ENCODE peak calls at places on chromosomes 6 and 20, in five cellular contexts. B is fibroblast of pulmonary artery, R is adipocyte, J is cardiac muscle cell, Q is tibial artery. H is an unnamed sample.

GRCh38 chr6:37137201-37137880 is 32.6 kb upstream of the PIM1 start:
- DNase-seq in B (peak), R (peak), J (peak), Q (no peak), H (no peak)

GRCh38 chr20:57514273-57514751 is 10.6 kb downstream of the CTCFL start:
- DNase-seq in B (peak), R (peak), J (peak), Q (peak), H (peak)

GRCh38 chr20:14838663-14839650 is 501.5 kb upstream of the FLRT3 start:
- DNase-seq in B (no peak), R (peak), J (no peak), Q (no peak), H (no peak)

GRCh38 chr6:82385961-82386360 is 22.3 kb downstream of the TPBG start:
- DNase-seq in B (no peak), R (no peak), J (no peak), Q (no peak), H (no peak)

GRCh38 chr6:46490425-46491200 is 636 bp downstream of the RCAN2 start:
- DNase-seq in B (no peak), R (peak), J (peak), Q (peak), H (peak)

GRCh38 chr6:124958759-124959354 is 3.4 kb upstream of the RNF217 start:
- DNase-seq in B (peak), R (no peak), J (peak), Q (no peak), H (no peak)

GRCh38 chr20:62297449-62298227 is 5.2 kb upstream of the ADRM1 start:
- DNase-seq in B (no peak), R (no peak), J (no peak), Q (no peak), H (no peak)

GRCh38 chr6:51569594-51569993 is 517.8 kb downstream of the PKHD1 start:
- DNase-seq in B (no peak), R (no peak), J (no peak), Q (no peak), H (no peak)

GRCh38 chr6:154343473-154344308 is 12.9 kb downstream of the IPCEF1 start:
- DNase-seq in B (peak), R (peak), J (peak), Q (no peak), H (peak)

GRCh38 chr20:25282796-25283195 is 34.9 kb downstream of the PYGB start:
- DNase-seq in B (no peak), R (no peak), J (no peak), Q (peak), H (peak)

GRCh38 chr6:138953451-138953850 is 34.6 kb downstream of the REPS1 start:
- DNase-seq in B (no peak), R (no peak), J (peak), Q (no peak), H (no peak)

GRCh38 chr6:127566671-127567070 is 10.3 kb upstream of the C6orf58 start:
- DNase-seq in B (no peak), R (peak), J (no peak), Q (no peak), H (no peak)

GRCh38 chr6:118735320-118735719 is 83.9 kb upstream of the CEP85L start:
- DNase-seq in B (peak), R (no peak), J (peak), Q (no peak), H (no peak)

GRCh38 chr6:128491643-128492206 is 28.7 kb downstream of the PTPRK start:
- DNase-seq in B (peak), R (peak), J (peak), Q (no peak), H (no peak)

GRCh38 chr20:25072226-25072811 is 9.6 kb downstream of the VSX1 start:
- DNase-seq in B (peak), R (no peak), J (peak), Q (no peak), H (no peak)

GRCh38 chr6:1958257-1958656 is 287.1 kb downstream of the GMDS start:
- DNase-seq in B (no peak), R (no peak), J (no peak), Q (no peak), H (no peak)

GRCh38 chr6:157106487-157106886 is 216.8 kb downstream of the TMEM242 start:
- DNase-seq in B (peak), R (peak), J (no peak), Q (no peak), H (no peak)

GRCh38 chr20:5834436-5835005 is 84.3 kb downstream of the SHLD1 start:
- DNase-seq in B (no peak), R (no peak), J (no peak), Q (no peak), H (no peak)

GRCh38 chr20:19750907-19751636 is 7.0 kb upstream of the RIN2 start:
- DNase-seq in B (no peak), R (peak), J (no peak), Q (no peak), H (no peak)

DNA sequence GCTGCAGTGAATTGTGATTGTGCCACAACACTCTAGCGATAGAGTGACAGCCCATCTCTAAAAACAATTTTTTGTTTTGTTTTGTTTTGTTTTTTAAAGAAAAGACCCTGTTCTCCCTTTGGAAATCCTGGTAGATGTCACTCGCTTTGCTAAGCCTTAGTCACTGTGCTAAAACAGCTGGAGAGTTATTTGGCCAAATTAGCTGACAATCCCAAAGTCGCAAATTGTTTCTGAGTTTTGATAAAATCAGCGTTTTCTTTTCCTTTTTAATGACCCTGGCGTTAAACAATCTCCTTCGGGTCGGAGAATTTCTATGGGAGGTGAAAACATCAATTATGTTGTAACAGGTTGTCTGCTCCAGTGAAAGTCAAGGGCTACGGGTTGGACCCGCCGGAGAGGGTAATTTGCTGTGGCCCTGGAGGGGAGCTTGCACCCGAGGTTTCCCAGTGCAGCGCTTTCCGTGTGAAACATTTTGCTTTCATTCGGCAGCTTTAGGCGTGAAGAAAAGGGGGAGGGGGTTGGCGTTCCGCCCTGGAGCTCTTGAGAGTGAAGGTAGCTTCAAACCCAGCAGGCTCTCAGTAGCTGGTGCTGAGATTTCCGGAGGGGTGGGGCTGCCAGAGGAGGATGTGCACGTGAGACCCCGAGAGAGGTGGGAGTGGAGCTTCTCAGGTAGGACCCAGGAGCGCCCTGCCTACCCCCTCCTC is 296.6 kb downstream of the PHACTR1 start:
- DNase-seq in B (peak), R (no peak), J (peak), Q (no peak), H (peak)
- H3K4me3 ChIP-seq in B (peak), R (peak), J (peak), Q (peak), H (peak)

GRCh38 chr6:331622-332521 is 39.6 kb downstream of the DUSP22 start:
- DNase-seq in B (no peak), R (no peak), J (no peak), Q (no peak), H (no peak)

GRCh38 chr6:328924-329323 is 36.6 kb downstream of the DUSP22 start:
- DNase-seq in B (no peak), R (no peak), J (no peak), Q (no peak), H (no peak)

GRCh38 chr6:330948-331347 is 38.7 kb downstream of the DUSP22 start:
- DNase-seq in B (no peak), R (no peak), J (no peak), Q (no peak), H (no peak)

GRCh38 chr6:328184-328670 is 35.9 kb downstream of the DUSP22 start:
- DNase-seq in B (peak), R (peak), J (peak), Q (peak), H (no peak)

GRCh38 chr6:329888-330691 is 37.8 kb downstream of the DUSP22 start:
- DNase-seq in B (no peak), R (no peak), J (peak), Q (no peak), H (no peak)
- H3K4me3 ChIP-seq in B (no peak), R (no peak), J (no peak), Q (no peak), H (no peak)

DNA sequence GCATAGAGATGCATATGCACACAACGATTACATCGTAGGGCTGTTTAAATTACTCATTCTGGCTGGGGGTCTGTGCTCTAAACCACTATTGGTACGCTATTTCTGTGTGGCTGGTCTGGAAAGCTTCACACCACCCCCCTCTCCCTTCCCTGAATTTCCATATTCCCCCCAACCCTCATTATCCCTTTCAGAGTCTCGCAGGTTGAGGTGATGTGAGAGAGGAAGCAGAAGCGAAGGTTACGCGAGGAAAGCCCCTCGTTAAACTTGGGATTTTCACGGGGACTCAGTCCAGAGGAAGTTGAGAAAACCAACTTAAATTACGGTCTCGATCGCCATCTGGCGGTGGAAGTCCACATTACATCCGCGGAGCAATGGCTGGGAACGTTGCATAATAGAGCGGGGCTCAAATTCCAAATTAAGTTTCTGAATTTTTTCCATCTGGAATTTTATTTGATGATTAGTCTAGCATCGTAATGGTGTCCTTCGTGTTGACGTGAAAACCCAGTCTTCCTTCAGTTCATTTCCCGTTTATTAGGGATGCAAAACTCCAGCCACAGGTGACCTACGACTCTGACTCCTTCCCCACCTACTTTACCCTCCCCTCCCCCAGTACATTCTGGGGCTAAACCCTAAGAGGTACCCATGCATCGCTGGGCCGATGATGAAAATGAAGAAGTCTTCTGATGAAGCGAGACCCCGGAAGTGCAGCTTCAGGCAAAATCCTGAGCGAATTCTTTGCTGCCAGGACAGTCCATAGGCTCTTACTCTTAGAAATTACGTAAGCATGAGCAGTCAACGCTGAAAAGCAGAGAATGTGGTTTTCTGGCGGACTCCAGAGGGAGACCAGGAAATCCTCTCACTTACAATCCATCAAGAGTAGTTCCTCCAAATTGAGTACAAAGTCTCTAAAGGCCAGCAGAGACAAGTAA is 19.7 kb downstream of the HLA-DOB start:
- DNase-seq in B (peak), R (peak), J (peak), Q (peak), H (peak)
- H3K4me3 ChIP-seq in B (peak), R (peak), J (no peak), Q (no peak), H (no peak)

DNA sequence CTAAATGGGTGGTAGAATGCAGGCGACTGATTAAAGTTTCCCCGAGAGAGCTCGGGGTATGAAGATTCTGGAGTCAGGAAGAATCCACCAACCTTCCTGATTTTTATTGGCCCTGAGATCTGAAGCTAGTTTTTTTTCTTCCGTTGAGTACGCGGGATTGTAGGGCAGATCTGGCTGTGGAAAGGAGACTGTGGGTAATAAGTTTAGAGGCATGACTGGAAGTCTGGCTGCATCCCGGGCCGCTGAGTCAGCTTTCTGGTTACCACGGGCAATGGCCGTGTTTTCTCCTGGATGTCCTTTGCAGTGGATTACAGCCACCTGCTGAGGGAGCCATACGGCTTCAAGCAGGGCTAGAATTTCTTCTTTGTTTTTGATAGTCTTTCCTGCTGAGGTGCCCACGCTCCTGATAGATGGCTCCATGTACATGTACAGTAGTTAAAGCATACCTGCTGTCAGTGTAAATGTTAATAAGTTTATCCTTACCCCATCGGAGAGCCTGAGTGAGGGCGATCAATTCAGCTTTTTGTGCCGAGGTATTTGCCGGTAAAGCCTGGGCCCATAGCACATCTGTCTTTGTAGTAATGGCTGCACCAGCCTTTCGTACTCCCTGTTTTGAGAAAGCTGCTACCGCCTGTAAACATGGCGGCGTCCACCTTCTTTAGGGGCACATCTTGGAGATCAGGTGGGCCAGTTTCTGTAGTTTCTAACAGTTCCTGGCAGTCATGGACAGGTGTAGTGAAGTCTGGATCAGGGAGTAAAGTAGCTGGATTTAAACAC is 154.0 kb downstream of the TRIM27 start:
- DNase-seq in B (peak), R (peak), J (peak), Q (no peak), H (no peak)
- H3K4me3 ChIP-seq in B (no peak), R (no peak), J (no peak), Q (no peak), H (no peak)

GRCh38 chr6:105763866-105764265 is 322.3 kb upstream of the PRDM1 start:
- DNase-seq in B (no peak), R (no peak), J (no peak), Q (no peak), H (no peak)
- H3K4me3 ChIP-seq in B (no peak), R (no peak), J (no peak), Q (no peak), H (no peak)

GRCh38 chr6:144657691-144658090 is 372.6 kb downstream of the UTRN start:
- DNase-seq in B (no peak), R (no peak), J (peak), Q (no peak), H (no peak)

GRCh38 chr6:144660545-144660944 is 375.4 kb downstream of the UTRN start:
- DNase-seq in B (no peak), R (no peak), J (no peak), Q (no peak), H (no peak)

GRCh38 chr6:144659202-144659731 is 374.1 kb downstream of the UTRN start:
- DNase-seq in B (peak), R (peak), J (peak), Q (no peak), H (peak)

GRCh38 chr6:144661101-144661806 is 376.1 kb downstream of the UTRN start:
- DNase-seq in B (no peak), R (peak), J (no peak), Q (no peak), H (no peak)

GRCh38 chr6:144659735-144660246 is 374.7 kb downstream of the UTRN start:
- DNase-seq in B (no peak), R (no peak), J (no peak), Q (no peak), H (no peak)
- H3K4me3 ChIP-seq in B (no peak), R (peak), J (no peak), Q (no peak), H (no peak)

GRCh38 chr20:46020515-46020914 is 8.5 kb upstream of the SLC12A5 start:
- DNase-seq in B (no peak), R (no peak), J (no peak), Q (no peak), H (no peak)
- H3K4me3 ChIP-seq in B (no peak), R (no peak), J (no peak), Q (no peak), H (no peak)

GRCh38 chr6:15276036-15276435 is 30.2 kb downstream of the JARID2 start:
- DNase-seq in B (no peak), R (no peak), J (no peak), Q (no peak), H (no peak)

GRCh38 chr6:15280961-15281360 is 35.1 kb downstream of the JARID2 start:
- DNase-seq in B (no peak), R (no peak), J (no peak), Q (no peak), H (no peak)

GRCh38 chr6:15280023-15280422 is 34.2 kb downstream of the JARID2 start:
- DNase-seq in B (peak), R (peak), J (peak), Q (no peak), H (no peak)

GRCh38 chr6:15282334-15282733 is 36.5 kb downstream of the JARID2 start:
- DNase-seq in B (no peak), R (no peak), J (no peak), Q (no peak), H (no peak)

DNA sequence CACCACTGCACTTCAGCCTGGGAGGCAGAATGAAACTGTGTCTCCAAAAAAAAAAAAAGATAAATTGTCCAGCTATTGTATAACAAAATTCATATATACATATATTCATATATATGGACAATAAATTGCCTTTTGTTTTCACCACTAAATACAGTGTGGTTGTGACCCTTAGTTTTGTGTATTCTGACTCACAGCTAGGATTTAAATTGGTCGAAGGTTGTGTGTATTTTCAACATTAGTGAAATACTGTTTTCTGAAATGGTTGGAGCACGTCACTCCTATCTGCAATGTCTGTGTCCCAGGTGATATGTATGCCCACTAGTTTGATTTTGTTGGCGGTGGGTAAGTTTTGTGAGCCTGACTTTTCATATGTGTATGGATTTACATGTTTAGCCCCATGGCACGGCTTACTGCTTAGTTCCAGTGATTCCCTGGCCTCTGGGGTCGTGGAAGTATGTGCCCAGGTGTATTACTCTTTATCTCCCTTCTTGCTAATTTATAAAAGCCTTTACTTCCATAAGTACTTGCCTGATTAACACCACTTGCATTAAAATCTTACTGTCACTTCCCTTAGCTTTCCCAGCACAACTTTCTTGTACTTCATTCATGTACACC is 33.3 kb downstream of the JARID2 start:
- DNase-seq in B (no peak), R (no peak), J (no peak), Q (no peak), H (no peak)
- H3K4me3 ChIP-seq in B (no peak), R (no peak), J (no peak), Q (no peak), H (no peak)

H was measured in ovary.